ENCODE peak calls at places on chromosomes 7 and 10, in four cellular contexts. D is lower leg skin, Q is upper lobe of right lung, M is RWPE1. C is an unnamed sample.

GRCh38 chr10:104350146-104350635 is 3.4 kb upstream of the CFAP58 start:
- DNase-seq in M (peak), Q (no peak), D (peak), C (no peak)

GRCh38 chr7:158902427-158902826 is 46.1 kb downstream of the DYNC2I1 start:
- DNase-seq in Q (no peak), D (no peak), M (no peak), C (no peak)

GRCh38 chr7:41955475-41956243 is 252.8 kb upstream of the INHBA start:
- DNase-seq in D (peak), M (peak), Q (peak), C (peak)

GRCh38 chr10:36280886-36281499 is 638.9 kb upstream of the FZD8 start:
- DNase-seq in D (no peak), M (no peak), Q (no peak), C (no peak)

GRCh38 chr10:20146004-20146403 is 329.8 kb downstream of the PLXDC2 start:
- DNase-seq in D (no peak), M (no peak), Q (no peak), C (no peak)

GRCh38 chr10:85580585-85580984 is 786.0 kb downstream of the GRID1 start:
- DNase-seq in Q (no peak), D (no peak), M (no peak), C (no peak)

GRCh38 chr10:74058658-74059057 is 60.7 kb downstream of the VCL start:
- DNase-seq in Q (no peak), D (no peak), M (no peak), C (no peak)

GRCh38 chr7:40986351-40986873 is 716.5 kb downstream of the INHBA start:
- DNase-seq in D (no peak), M (no peak), Q (no peak), C (no peak)

GRCh38 chr10:133249094-133249780 is 11.6 kb downstream of the VENTX start:
- DNase-seq in M (no peak), Q (no peak), D (no peak), C (no peak)

GRCh38 chr7:37037286-37037685 is 313.0 kb upstream of the AOAH start:
- DNase-seq in Q (no peak), D (no peak), M (no peak), C (no peak)

GRCh38 chr7:37033141-37033540 is 308.8 kb upstream of the AOAH start:
- DNase-seq in Q (no peak), M (no peak), D (no peak), C (no peak)

GRCh38 chr7:37038706-37039105 is 314.4 kb upstream of the AOAH start:
- DNase-seq in M (no peak), Q (no peak), D (no peak), C (no peak)

GRCh38 chr7:37032258-37032601 is 307.9 kb upstream of the AOAH start:
- DNase-seq in D (no peak), M (no peak), Q (no peak), C (no peak)

DNA sequence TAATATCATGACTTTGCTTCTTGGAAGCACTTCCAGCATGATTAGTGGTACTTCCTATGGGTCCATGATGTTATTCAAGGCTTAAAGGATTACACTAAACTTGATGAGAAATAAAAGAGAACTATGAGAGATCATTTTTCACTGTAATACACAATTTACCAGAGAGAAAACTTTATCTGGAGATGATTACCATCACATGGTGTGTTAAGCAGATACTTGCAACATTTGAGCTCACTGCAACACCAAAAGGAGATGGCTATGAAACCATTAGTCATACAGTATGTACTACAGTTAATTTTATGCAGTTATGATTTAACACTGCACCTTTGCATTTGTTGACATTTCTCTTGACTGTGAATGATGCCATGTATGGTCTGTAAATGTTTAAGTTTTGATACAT is 311.3 kb upstream of the AOAH start:
- DNase-seq in Q (no peak), D (no peak), M (no peak), C (no peak)
- TF ChIP-seq CTCF in Q (no peak), D (no peak), M (no peak), C (no peak)

GRCh38 chr7:95694334-95694733 is 78.0 kb upstream of the DYNC1I1 start:
- DNase-seq in M (no peak), Q (no peak), D (no peak), C (no peak)
- TF ChIP-seq CTCF in M (no peak), Q (no peak), D (no peak), C (no peak)

DNA sequence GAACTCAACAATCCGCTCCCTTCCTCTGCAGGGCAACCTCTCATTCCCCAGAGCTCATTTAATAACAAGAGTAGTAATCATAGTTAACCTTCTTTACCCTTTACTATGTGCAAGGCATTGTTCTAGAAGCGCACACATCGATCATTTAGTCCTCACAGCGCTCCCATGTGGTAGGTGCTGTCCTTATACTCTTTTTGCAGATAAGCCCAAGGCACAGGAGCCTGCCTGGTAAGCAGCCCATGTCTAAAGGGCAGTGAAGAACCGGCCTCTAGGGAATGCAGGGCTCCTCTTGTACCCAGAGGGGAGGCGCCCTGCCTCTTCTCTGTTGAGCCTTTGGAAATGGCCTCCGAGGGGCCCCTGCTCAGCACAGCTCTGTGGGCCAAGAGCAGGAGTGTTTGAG is 14.3 kb downstream of the CHST3 start:
- DNase-seq in M (no peak), Q (no peak), D (no peak), C (no peak)
- TF ChIP-seq CTCF in M (no peak), Q (no peak), D (no peak), C (no peak)

DNA sequence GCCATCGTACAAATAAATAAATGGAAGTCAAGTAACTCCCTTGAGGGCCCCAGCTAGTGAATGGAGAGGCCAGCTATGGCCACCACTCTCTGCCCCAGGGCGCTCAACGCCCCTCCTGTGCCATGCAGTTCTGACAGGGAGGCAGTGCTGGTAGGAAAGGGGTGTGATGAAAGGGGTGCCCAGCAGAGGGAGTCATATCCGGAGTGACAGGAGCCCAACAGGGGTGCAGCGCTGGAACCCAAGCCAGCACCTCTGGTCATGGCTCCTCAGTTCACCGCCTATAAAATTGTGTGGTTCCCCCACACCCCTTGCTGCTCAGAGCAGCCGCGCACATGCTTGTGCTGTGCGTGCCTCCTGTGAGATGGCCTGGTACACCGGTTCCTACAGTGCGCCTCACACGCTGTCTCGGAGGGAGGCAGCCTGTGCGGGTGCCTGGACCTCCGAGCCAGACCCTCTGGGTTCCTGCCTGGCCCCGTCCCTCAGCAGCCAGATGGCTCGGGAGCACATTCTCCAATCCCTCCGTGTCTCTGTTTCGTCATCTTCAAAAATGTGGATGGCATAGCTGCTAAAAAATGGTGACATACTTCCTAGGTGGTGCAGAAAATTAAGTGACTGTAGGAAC is 125.6 kb downstream of the EGFR start:
- DNase-seq in M (no peak), Q (no peak), D (no peak), C (no peak)
- TF ChIP-seq CTCF in M (no peak), Q (peak), D (no peak), C (no peak)

GRCh38 chr10:76743169-76743568 is 894.4 kb downstream of the KCNMA1 start:
- DNase-seq in Q (no peak), D (no peak), M (no peak), C (no peak)
- TF ChIP-seq CTCF in Q (no peak), D (no peak), M (no peak), C (no peak)